ENCODE peak calls at places on chromosomes 16 and 17, in nine cellular contexts. O, R, W, M, A, N, U, I and Y are unnamed samples.

GRCh38 chr16:9366048-9366969 is 274.9 kb downstream of the HAPSTR1 start:
- DNase-seq in O (no peak), R (no peak), W (no peak), M (no peak), A (no peak), N (no peak), U (no peak), I (no peak), Y (no peak)

GRCh38 chr16:49469930-49470451 is 96.4 kb downstream of the C16orf78 start:
- DNase-seq in O (no peak), R (no peak), W (peak), M (no peak), A (no peak), N (no peak), U (no peak), I (no peak), Y (no peak)

GRCh38 chr16:86566966-86567700 is 504 bp downstream of the FOXC2 start:
- DNase-seq in O (no peak), R (peak), W (peak), M (peak), A (no peak), N (peak), U (no peak), I (no peak), Y (peak)

GRCh38 chr16:66927012-66927436 is 1.7 kb upstream of the RRAD start:
- DNase-seq in O (no peak), R (peak), W (peak), M (peak), A (no peak), N (peak), U (peak), I (peak), Y (no peak)

GRCh38 chr17:47686661-47687327 is 7.2 kb upstream of the TBKBP1 start:
- DNase-seq in O (no peak), R (peak), W (no peak), M (no peak), A (no peak), N (no peak), U (no peak), I (peak), Y (no peak)

GRCh38 chr17:77865109-77865611 is 93.3 kb upstream of the TNRC6C start:
- DNase-seq in O (no peak), R (peak), W (peak), M (no peak), A (no peak), N (peak), U (no peak), I (no peak), Y (no peak)

GRCh38 chr17:7686221-7687071 is 844 bp downstream of the TP53 start:
- DNase-seq in O (peak), R (peak), W (peak), M (peak), A (peak), N (peak), U (peak), I (peak), Y (peak)

GRCh38 chr16:13560151-13560550 is 359.8 kb upstream of the ERCC4 start:
- DNase-seq in O (no peak), R (no peak), W (no peak), M (no peak), A (no peak), N (no peak), U (no peak), I (no peak), Y (no peak)

GRCh38 chr17:10294162-10294561 is 78.6 kb downstream of the MYH13 start:
- DNase-seq in O (no peak), R (no peak), W (no peak), M (no peak), A (no peak), N (no peak), U (peak), I (no peak), Y (no peak)

GRCh38 chr16:63169100-63169499 is 1132.9 kb upstream of the CDH8 start:
- DNase-seq in O (no peak), R (no peak), W (no peak), M (no peak), A (no peak), N (no peak), U (no peak), I (no peak), Y (no peak)

GRCh38 chr17:50027639-50028206 is 28.2 kb upstream of the ITGA3 start:
- DNase-seq in O (no peak), R (peak), W (peak), M (peak), A (peak), N (peak), U (peak), I (peak), Y (no peak)

GRCh38 chr16:72013389-72013788 is 4.8 kb downstream of the DHODH start:
- DNase-seq in O (no peak), R (peak), W (no peak), M (peak), A (no peak), N (peak), U (no peak), I (no peak), Y (no peak)

GRCh38 chr16:29843942-29844341 is 19.1 kb downstream of the CDIPT start:
- DNase-seq in O (no peak), R (no peak), W (no peak), M (no peak), A (no peak), N (no peak), U (no peak), I (no peak), Y (no peak)
- TF ChIP-seq CTCF in O (no peak), R (no peak), W (no peak), M (no peak), A (no peak), N (no peak), U (no peak), I (no peak), Y (no peak)

GRCh38 chr17:73013816-73014663 is 78.4 kb downstream of the SLC39A11 start:
- DNase-seq in O (no peak), R (no peak), W (no peak), M (peak), A (no peak), N (no peak), U (no peak), I (peak), Y (no peak)
- TF ChIP-seq CTCF in O (no peak), R (no peak), W (no peak), M (no peak), A (no peak), N (no peak), U (no peak), I (peak), Y (no peak)

GRCh38 chr17:36768355-36768754 is 167.0 kb downstream of the MRM1 start:
- DNase-seq in O (no peak), R (no peak), W (no peak), M (no peak), A (no peak), N (no peak), U (no peak), I (no peak), Y (no peak)
- TF ChIP-seq CTCF in O (no peak), R (no peak), W (no peak), M (peak), A (no peak), N (no peak), U (no peak), I (peak), Y (no peak)

GRCh38 chr17:43530303-43531081 is 15.6 kb downstream of the ETV4 start:
- DNase-seq in O (peak), R (peak), W (peak), M (no peak), A (no peak), N (peak), U (no peak), I (peak), Y (peak)

GRCh38 chr17:43529977-43530302 is 16.2 kb downstream of the ETV4 start:
- DNase-seq in O (no peak), R (no peak), W (no peak), M (no peak), A (no peak), N (no peak), U (no peak), I (no peak), Y (no peak)

GRCh38 chr17:43531955-43532354 is 14.2 kb downstream of the ETV4 start:
- DNase-seq in O (no peak), R (no peak), W (no peak), M (no peak), A (no peak), N (no peak), U (no peak), I (no peak), Y (no peak)

GRCh38 chr17:43532581-43532980 is 13.6 kb downstream of the ETV4 start:
- DNase-seq in O (no peak), R (no peak), W (no peak), M (no peak), A (peak), N (no peak), U (no peak), I (no peak), Y (no peak)

GRCh38 chr17:43531082-43531378 is 15.1 kb downstream of the ETV4 start:
- DNase-seq in O (no peak), R (no peak), W (no peak), M (no peak), A (no peak), N (no peak), U (no peak), I (no peak), Y (no peak)
- TF ChIP-seq CTCF in O (no peak), R (no peak), W (no peak), M (no peak), A (no peak), N (no peak), U (no peak), I (no peak), Y (no peak)